ENCODE peak calls at places on chromosomes 1 and 21, in eight cellular contexts. J is epithelial cell of esophagus, S is PC-9, D is GM23248, E is IMR-90, Z is esophagus squamous epithelium, K is ovary, I is tibial artery. C is an unnamed sample.

GRCh38 chr1:4395158-4395557 is 259.3 kb upstream of the AJAP1 start:
- DNase-seq in I (no peak), E (no peak), D (no peak), K (no peak), Z (no peak), J (no peak), S (no peak), C (no peak)

GRCh38 chr1:203480084-203480483 is 4.5 kb downstream of the PRELP start:
- DNase-seq in E (peak), Z (no peak), K (peak), S (no peak), I (no peak), D (peak), J (no peak), C (no peak)

GRCh38 chr1:88655685-88656299 is 28.3 kb upstream of the PKN2 start:
- DNase-seq in Z (no peak), J (peak), I (no peak), D (peak), E (peak), S (no peak), K (no peak), C (no peak)

GRCh38 chr1:229128209-229128608 is 142.7 kb upstream of the RAB4A start:
- DNase-seq in J (no peak), K (no peak), I (no peak), E (no peak), Z (no peak), S (no peak), D (no peak), C (no peak)

GRCh38 chr1:225963735-225964530 is 22.9 kb upstream of the LEFTY2 start:
- DNase-seq in Z (no peak), E (no peak), I (peak), D (no peak), J (peak), S (no peak), K (peak), C (no peak)

GRCh38 chr1:56370513-56370912 is 208.8 kb downstream of the PLPP3 start:
- DNase-seq in S (no peak), Z (no peak), K (no peak), E (no peak), I (no peak), D (no peak), J (no peak), C (no peak)

GRCh38 chr1:196438324-196438723 is 169.9 kb downstream of the KCNT2 start:
- DNase-seq in E (no peak), K (no peak), J (no peak), S (no peak), I (no peak), Z (no peak), D (no peak), C (no peak)

GRCh38 chr1:246450485-246451251 is 56.4 kb downstream of the SMYD3 start:
- DNase-seq in D (peak), E (peak), K (no peak), Z (no peak), S (no peak), J (peak), I (no peak), C (no peak)

GRCh38 chr1:8667869-8668595 is 149.4 kb downstream of the RERE start:
- DNase-seq in I (no peak), Z (no peak), S (peak), D (peak), K (no peak), E (peak), J (no peak), C (no peak)

GRCh38 chr1:40951943-40952743 is 27.4 kb upstream of the CTPS1 start:
- DNase-seq in D (peak), J (peak), Z (no peak), K (peak), I (peak), S (peak), E (peak), C (peak)

GRCh38 chr1:25744140-25744581 is 55.8 kb upstream of the SELENON start:
- DNase-seq in Z (no peak), J (peak), E (peak), D (peak), K (peak), I (peak), S (peak), C (peak)

GRCh38 chr1:33221385-33221758 is 34.9 kb upstream of the ZNF362 start:
- DNase-seq in Z (no peak), I (no peak), S (no peak), E (no peak), J (no peak), D (peak), K (no peak), C (no peak)

GRCh38 chr1:235304549-235305451 is 23.2 kb downstream of the ARID4B start:
- DNase-seq in Z (no peak), J (no peak), D (peak), K (no peak), S (no peak), I (no peak), E (peak), C (no peak)

GRCh38 chr1:46394108-46394871 is at the start of gene FAAH:
- DNase-seq in S (peak), E (no peak), J (peak), I (peak), D (peak), Z (no peak), K (peak), C (peak)

GRCh38 chr1:111833334-111833733 is 77.6 kb downstream of the DDX20 start:
- DNase-seq in S (no peak), E (peak), I (no peak), Z (no peak), J (peak), D (peak), K (no peak), C (no peak)

GRCh38 chr1:198919667-198920398 is 281.0 kb downstream of the PTPRC start:
- DNase-seq in Z (no peak), E (no peak), K (no peak), S (no peak), I (no peak), D (no peak), J (peak), C (no peak)

GRCh38 chr1:27428316-27429028 is 36.0 kb downstream of the GPR3 start:
- DNase-seq in E (no peak), Z (no peak), J (no peak), S (no peak), D (no peak), K (no peak), I (peak), C (no peak)

GRCh38 chr1:85464497-85465098 is 361 bp downstream of the DDAH1 start:
- DNase-seq in J (peak), S (peak), D (peak), I (peak), Z (no peak), E (peak), K (peak), C (peak)

GRCh38 chr1:85467036-85467435 is 2.1 kb upstream of the DDAH1 start:
- DNase-seq in K (no peak), D (no peak), Z (no peak), I (no peak), J (no peak), S (no peak), E (no peak), C (no peak)

GRCh38 chr1:85465099-85465790 is at the start of gene DDAH1:
- DNase-seq in I (no peak), Z (no peak), D (peak), E (peak), J (peak), S (peak), K (peak), C (peak)

GRCh38 chr1:85463666-85464496 is 1.1 kb downstream of the DDAH1 start:
- DNase-seq in D (peak), Z (no peak), K (peak), E (no peak), S (no peak), J (no peak), I (no peak), C (no peak)

GRCh38 chr1:85465791-85466134 is 804 bp upstream of the DDAH1 start:
- DNase-seq in D (peak), S (no peak), I (no peak), Z (no peak), J (no peak), K (no peak), E (peak), C (no peak)
- H3K4me3 ChIP-seq in D (peak), S (peak), I (no peak), Z (peak), J (no peak), K (no peak), E (peak), C (peak)

GRCh38 chr1:156356875-156357534 is 12.0 kb upstream of the RHBG start:
- DNase-seq in K (peak), J (peak), D (peak), E (no peak), I (no peak), S (peak), Z (no peak), C (no peak)
- H3K4me3 ChIP-seq in K (no peak), J (no peak), D (no peak), E (no peak), I (no peak), S (peak), Z (no peak), C (no peak)

DNA sequence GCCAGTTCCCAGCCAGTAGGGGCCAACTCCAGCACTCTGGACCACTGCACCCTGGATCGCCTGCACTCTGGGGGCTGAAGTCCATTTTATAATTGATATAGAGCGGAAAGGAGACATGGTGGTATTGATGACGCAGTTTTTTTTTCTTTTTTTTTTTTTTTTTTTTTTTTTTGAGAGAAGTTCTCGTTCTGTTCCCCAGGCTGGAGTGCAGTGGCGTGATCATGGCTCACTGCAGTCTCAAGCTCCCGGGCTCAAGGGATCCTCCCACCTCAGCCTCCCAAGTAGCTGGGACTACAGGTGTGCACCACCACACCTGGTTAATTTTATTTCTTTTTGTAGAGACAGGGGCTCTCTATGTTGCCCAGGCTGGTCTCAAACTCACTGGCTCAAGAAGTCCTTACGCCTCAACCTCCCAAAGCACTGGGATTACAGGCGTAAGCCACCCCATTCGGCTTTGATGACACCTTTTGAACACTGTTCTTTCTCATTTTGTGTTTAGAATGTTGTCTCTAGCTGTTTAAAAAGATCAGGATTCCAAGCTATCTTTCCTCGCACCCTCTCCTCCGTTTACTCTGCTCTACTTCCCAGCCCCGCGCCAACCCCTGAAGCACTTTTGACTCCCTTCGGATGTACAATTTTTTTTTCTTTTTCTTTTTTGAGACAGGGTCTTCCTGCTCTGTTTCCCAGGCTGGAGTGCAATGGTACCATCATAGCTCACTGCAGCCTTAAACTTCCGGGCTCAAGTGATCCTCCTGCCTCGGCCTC is 960 bp downstream of the MX2 start:
- DNase-seq in D (no peak), K (no peak), E (no peak), Z (no peak), I (no peak), J (no peak), S (no peak), C (no peak)
- H3K4me3 ChIP-seq in D (peak), K (no peak), E (no peak), Z (peak), I (peak), J (no peak), S (no peak), C (no peak)

GRCh38 chr1:156742017-156742416 is 1.1 kb upstream of the MRPL24 start:
- DNase-seq in D (no peak), E (no peak), S (no peak), J (no peak), Z (no peak), I (no peak), K (no peak), C (no peak)
- H3K4me3 ChIP-seq in D (no peak), E (no peak), S (no peak), J (no peak), Z (no peak), I (no peak), K (no peak), C (no peak)

C was measured in ascending aorta.